ENCODE peak calls at places on chromosomes 11 and 22, in seven cellular contexts. One of them, this sample, is unnamed.

GRCh38 chr22:50469377-50470305 is 5.2 kb downstream of the SBF1 start:
- DNase-seq in AG09319: no peak
- DNase-seq in left cardiac atrium: peak
- DNase-seq in stomach: peak
- DNase-seq in smooth muscle cell of the brain vasculature: no peak
- DNase-seq in hypothalamus: no peak
- DNase-seq in left ventricle myocardium superior: peak
- DNase-seq in this sample: no peak

GRCh38 chr11:57071829-57072228 is 83.1 kb downstream of the OR5AK2 start:
- DNase-seq in AG09319: peak
- DNase-seq in left cardiac atrium: no peak
- DNase-seq in stomach: no peak
- DNase-seq in smooth muscle cell of the brain vasculature: no peak
- DNase-seq in hypothalamus: no peak
- DNase-seq in left ventricle myocardium superior: no peak
- DNase-seq in this sample: no peak

GRCh38 chr11:59755701-59756495 is 722 bp downstream of the STX3 start:
- DNase-seq in AG09319: peak
- DNase-seq in left cardiac atrium: peak
- DNase-seq in stomach: peak
- DNase-seq in smooth muscle cell of the brain vasculature: no peak
- DNase-seq in hypothalamus: peak
- DNase-seq in left ventricle myocardium superior: peak
- DNase-seq in this sample: no peak

GRCh38 chr11:106708348-106708747 is 309.9 kb downstream of the GUCY1A2 start:
- DNase-seq in AG09319: no peak
- DNase-seq in left cardiac atrium: no peak
- DNase-seq in stomach: no peak
- DNase-seq in smooth muscle cell of the brain vasculature: no peak
- DNase-seq in hypothalamus: no peak
- DNase-seq in left ventricle myocardium superior: no peak
- DNase-seq in this sample: no peak

GRCh38 chr11:126725521-126725920 is 275.0 kb downstream of the KIRREL3 start:
- DNase-seq in AG09319: no peak
- DNase-seq in left cardiac atrium: no peak
- DNase-seq in stomach: no peak
- DNase-seq in smooth muscle cell of the brain vasculature: no peak
- DNase-seq in hypothalamus: no peak
- DNase-seq in left ventricle myocardium superior: no peak
- DNase-seq in this sample: no peak

GRCh38 chr11:69539416-69540117 is 58.1 kb downstream of the LINC01488 start:
- DNase-seq in AG09319: no peak
- DNase-seq in left cardiac atrium: peak
- DNase-seq in stomach: no peak
- DNase-seq in smooth muscle cell of the brain vasculature: no peak
- DNase-seq in hypothalamus: peak
- DNase-seq in left ventricle myocardium superior: no peak
- DNase-seq in this sample: no peak

GRCh38 chr11:128725630-128726461 is 32.0 kb downstream of the FLI1 start:
- DNase-seq in AG09319: peak
- DNase-seq in left cardiac atrium: no peak
- DNase-seq in stomach: no peak
- DNase-seq in smooth muscle cell of the brain vasculature: no peak
- DNase-seq in hypothalamus: no peak
- DNase-seq in left ventricle myocardium superior: no peak
- DNase-seq in this sample: no peak

GRCh38 chr22:24398409-24398808 is 29.0 kb upstream of the ADORA2A start:
- DNase-seq in AG09319: no peak
- DNase-seq in left cardiac atrium: no peak
- DNase-seq in stomach: no peak
- DNase-seq in smooth muscle cell of the brain vasculature: no peak
- DNase-seq in hypothalamus: no peak
- DNase-seq in left ventricle myocardium superior: no peak
- DNase-seq in this sample: no peak

GRCh38 chr11:12126352-12127019 is 16.1 kb downstream of the MICAL2 start:
- DNase-seq in AG09319: peak
- DNase-seq in left cardiac atrium: no peak
- DNase-seq in stomach: no peak
- DNase-seq in smooth muscle cell of the brain vasculature: no peak
- DNase-seq in hypothalamus: no peak
- DNase-seq in left ventricle myocardium superior: no peak
- DNase-seq in this sample: no peak

GRCh38 chr11:76436020-76436419 is 8.8 kb upstream of the EMSY start:
- DNase-seq in AG09319: no peak
- DNase-seq in left cardiac atrium: no peak
- DNase-seq in stomach: no peak
- DNase-seq in smooth muscle cell of the brain vasculature: no peak
- DNase-seq in hypothalamus: no peak
- DNase-seq in left ventricle myocardium superior: no peak
- DNase-seq in this sample: no peak

GRCh38 chr22:45830531-45831245 is 146.3 kb downstream of the WNT7B start:
- DNase-seq in AG09319: no peak
- DNase-seq in left cardiac atrium: no peak
- DNase-seq in stomach: no peak
- DNase-seq in smooth muscle cell of the brain vasculature: no peak
- DNase-seq in hypothalamus: no peak
- DNase-seq in left ventricle myocardium superior: no peak
- DNase-seq in this sample: no peak

GRCh38 chr22:27754247-27754887 is 47.2 kb downstream of the MN1 start:
- DNase-seq in AG09319: no peak
- DNase-seq in left cardiac atrium: peak
- DNase-seq in stomach: no peak
- DNase-seq in smooth muscle cell of the brain vasculature: no peak
- DNase-seq in hypothalamus: no peak
- DNase-seq in left ventricle myocardium superior: peak
- DNase-seq in this sample: no peak

GRCh38 chr22:41862160-41862529 is 29.2 kb downstream of the SREBF2 start:
- DNase-seq in AG09319: no peak
- DNase-seq in left cardiac atrium: no peak
- DNase-seq in stomach: no peak
- DNase-seq in smooth muscle cell of the brain vasculature: no peak
- DNase-seq in hypothalamus: no peak
- DNase-seq in left ventricle myocardium superior: no peak
- DNase-seq in this sample: no peak

GRCh38 chr22:27331526-27332281 is 469.9 kb downstream of the MN1 start:
- DNase-seq in AG09319: no peak
- DNase-seq in left cardiac atrium: peak
- DNase-seq in stomach: peak
- DNase-seq in smooth muscle cell of the brain vasculature: peak
- DNase-seq in hypothalamus: peak
- DNase-seq in left ventricle myocardium superior: peak
- DNase-seq in this sample: peak

GRCh38 chr11:75635009-75635909 is 33.6 kb downstream of the MAP6 start:
- DNase-seq in AG09319: no peak
- DNase-seq in left cardiac atrium: peak
- DNase-seq in stomach: no peak
- DNase-seq in smooth muscle cell of the brain vasculature: no peak
- DNase-seq in hypothalamus: no peak
- DNase-seq in left ventricle myocardium superior: peak
- DNase-seq in this sample: no peak

GRCh38 chr22:45587638-45588481 is 83.8 kb upstream of the ATXN10 start:
- DNase-seq in AG09319: no peak
- DNase-seq in left cardiac atrium: peak
- DNase-seq in stomach: no peak
- DNase-seq in smooth muscle cell of the brain vasculature: no peak
- DNase-seq in hypothalamus: no peak
- DNase-seq in left ventricle myocardium superior: no peak
- DNase-seq in this sample: no peak

GRCh38 chr11:11186249-11186648 is 166.8 kb downstream of the CSNK2A3 start:
- DNase-seq in AG09319: no peak
- DNase-seq in left cardiac atrium: no peak
- DNase-seq in stomach: no peak
- DNase-seq in smooth muscle cell of the brain vasculature: no peak
- DNase-seq in hypothalamus: no peak
- DNase-seq in left ventricle myocardium superior: no peak
- DNase-seq in this sample: no peak